ENCODE peak calls at places on chromosome 9, in six cellular contexts. V is HCT116, G is K562, W is GM12878, J is H1, Q is SK-N-SH. H is an unnamed sample.

GRCh38 chr9:131045300-131046092 is 36.5 kb downstream of the LAMC3 start:
- DNase-seq in V (no peak), G (peak; percentile 68), W (no peak), J (no peak), Q (no peak), H (no peak)

GRCh38 chr9:71270554-71270953 is 149.1 kb upstream of the TRPM3 start:
- DNase-seq in V (no peak), G (no peak), W (no peak), J (no peak), Q (no peak), H (no peak)

GRCh38 chr9:109781086-109781485 is 1.1 kb downstream of the PALM2AKAP2 start:
- DNase-seq in V (no peak), G (no peak), W (no peak), J (no peak), Q (no peak), H (no peak)

GRCh38 chr9:26675055-26675454 is 217.5 kb downstream of the CAAP1 start:
- DNase-seq in V (no peak), G (no peak), W (no peak), J (no peak), Q (no peak), H (no peak)

GRCh38 chr9:21398955-21399489 is 9.9 kb upstream of the IFNA8 start:
- DNase-seq in V (no peak), G (no peak), W (no peak), J (no peak), Q (no peak), H (no peak)

GRCh38 chr9:112971415-112971814 is 40.6 kb downstream of the ZNF883 start:
- DNase-seq in V (peak; percentile 29), G (no peak), W (no peak), J (peak; percentile 3), Q (peak; percentile 35), H (peak; percentile 5)

GRCh38 chr9:10704720-10705119 is 91.9 kb upstream of the PTPRD start:
- DNase-seq in V (no peak), G (no peak), W (no peak), J (peak; percentile 7), Q (no peak), H (no peak)

GRCh38 chr9:77575785-77576184 is 72.3 kb downstream of the GNA14 start:
- DNase-seq in V (no peak), G (peak; percentile 33), W (no peak), J (no peak), Q (no peak), H (no peak)

GRCh38 chr9:98602839-98603238 is 105.9 kb downstream of the GABBR2 start:
- DNase-seq in V (no peak), G (no peak), W (no peak), J (no peak), Q (no peak), H (no peak)

GRCh38 chr9:120109242-120109641 is 470.7 kb downstream of the CDK5RAP2 start:
- DNase-seq in V (peak; percentile 44), G (no peak), W (no peak), J (peak; percentile 50), Q (peak; percentile 50), H (peak; percentile 18)

GRCh38 chr9:4223434-4223833 is 76.4 kb downstream of the GLIS3 start:
- DNase-seq in V (no peak), G (no peak), W (no peak), J (no peak), Q (no peak), H (no peak)

GRCh38 chr9:122217640-122218039 is 11.1 kb downstream of the LHX6 start:
- DNase-seq in V (no peak), G (no peak), W (no peak), J (no peak), Q (no peak), H (peak; percentile 11)

GRCh38 chr9:129069128-129069824 is 11.6 kb upstream of the DOLPP1 start:
- DNase-seq in V (no peak), G (peak; percentile 86), W (no peak), J (no peak), Q (peak; percentile 72), H (no peak)

GRCh38 chr9:34185778-34186551 is 7.1 kb downstream of the UBAP1 start:
- DNase-seq in V (peak; percentile 68), G (no peak), W (peak; percentile 51), J (no peak), Q (no peak), H (no peak)

GRCh38 chr9:38091310-38092199 is 22.5 kb upstream of the SHB start:
- DNase-seq in V (no peak), G (no peak), W (no peak), J (no peak), Q (peak; percentile 34), H (no peak)

GRCh38 chr9:69877852-69878507 is 57.4 kb downstream of the CFAP95 start:
- DNase-seq in V (peak; percentile 22), G (no peak), W (no peak), J (no peak), Q (peak; percentile 11), H (peak; percentile 43)

GRCh38 chr9:131085370-131086122 is 10.8 kb upstream of the AIF1L start:
- DNase-seq in V (no peak), G (peak; percentile 70), W (no peak), J (no peak), Q (no peak), H (no peak)

GRCh38 chr9:137761032-137761431 is 116.5 kb upstream of the CACNA1B start:
- DNase-seq in V (no peak), G (no peak), W (peak; percentile 85), J (no peak), Q (no peak), H (no peak)

GRCh38 chr9:137764171-137764671 is 113.4 kb upstream of the CACNA1B start:
- DNase-seq in V (no peak), G (no peak), W (no peak), J (no peak), Q (no peak), H (no peak)

GRCh38 chr9:137761793-137762192 is 115.8 kb upstream of the CACNA1B start:
- DNase-seq in V (no peak), G (no peak), W (no peak), J (no peak), Q (no peak), H (no peak)

GRCh38 chr9:137763271-137763955 is 114.2 kb upstream of the CACNA1B start:
- DNase-seq in V (no peak), G (no peak), W (no peak), J (no peak), Q (no peak), H (no peak)

DNA sequence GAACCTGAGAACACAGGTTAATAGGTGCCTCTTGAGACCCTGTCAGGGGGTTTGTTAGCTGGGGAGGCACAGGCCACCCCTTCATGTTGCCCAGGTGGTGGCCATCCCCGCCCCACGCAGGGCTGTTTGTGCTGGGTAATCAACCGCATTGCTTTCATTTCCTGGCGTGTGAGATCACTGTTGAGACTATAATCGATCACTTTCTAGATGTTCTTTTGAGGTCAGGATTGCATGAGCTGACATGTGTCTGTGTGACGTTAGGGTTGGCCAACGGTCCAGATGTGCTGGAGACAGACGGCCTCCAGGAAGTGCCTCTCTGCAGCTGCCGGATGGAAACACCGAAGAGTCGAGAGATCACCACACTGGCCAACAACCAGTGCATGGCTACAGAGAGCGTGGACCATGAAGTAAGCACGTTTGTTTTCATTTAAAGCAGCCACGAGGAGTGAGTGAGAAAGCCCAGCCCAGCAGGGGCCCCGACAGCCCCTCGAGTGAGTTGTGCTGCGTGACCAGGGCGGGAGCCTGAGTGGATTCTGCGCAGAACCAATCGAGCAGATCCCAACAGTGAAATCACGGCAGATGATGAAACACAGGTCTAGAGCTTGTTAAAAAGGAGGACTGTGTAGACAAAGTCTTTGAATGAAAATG is 115.0 kb upstream of the CACNA1B start:
- DNase-seq in V (no peak), G (no peak), W (peak; percentile 89), J (no peak), Q (no peak), H (no peak)
- TF ChIP-seq RAD21 in V (no peak), G (no peak), W (no peak), J (no peak), Q (no peak), H (no peak)

GRCh38 chr9:15374825-15375224 is 47.9 kb upstream of the SNAPC3 start:
- DNase-seq in V (no peak), G (no peak), W (no peak), J (no peak), Q (no peak), H (no peak)
- TF ChIP-seq JUND in V (no peak), G (no peak), W (no peak), J (no peak), Q (no peak), H (no peak)

DNA sequence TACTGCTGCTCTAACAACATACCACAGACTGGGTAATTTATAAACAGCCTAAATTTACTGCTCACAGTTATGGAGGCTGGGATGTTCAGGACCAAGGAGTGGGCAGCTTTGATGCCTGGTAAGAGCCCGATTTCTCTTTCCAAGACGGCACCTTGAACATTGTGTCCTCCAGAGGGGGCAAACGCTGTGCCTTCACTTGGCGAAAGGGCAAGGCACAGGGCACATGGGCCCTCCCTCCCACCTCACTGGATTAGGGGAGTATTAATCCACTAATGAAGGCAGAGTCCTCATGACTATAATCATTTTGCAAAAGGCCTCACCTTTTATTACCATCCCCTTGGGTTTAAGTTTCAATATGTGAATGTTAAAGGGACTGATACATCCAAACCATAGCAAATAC is 397.7 kb downstream of the TMEM38B start:
- DNase-seq in V (no peak), G (no peak), W (no peak), J (no peak), Q (no peak), H (no peak)
- TF ChIP-seq YY1 in V (no peak), G (no peak), W (no peak), J (no peak), Q (no peak), H (no peak)

GRCh38 chr9:125238915-125239446 is 2.2 kb downstream of the HSPA5 start:
- DNase-seq in V (no peak), G (no peak), W (no peak), J (no peak), Q (no peak), H (no peak)

GRCh38 chr9:125241863-125242739 is 958 bp upstream of the HSPA5 start:
- DNase-seq in V (no peak), G (no peak), W (no peak), J (no peak), Q (peak; percentile 53), H (no peak)

GRCh38 chr9:125240649-125240999 is 519 bp downstream of the HSPA5 start:
- DNase-seq in V (no peak), G (peak; percentile 70), W (no peak), J (no peak), Q (no peak), H (peak; percentile 19)

GRCh38 chr9:125239631-125240597 is 1.2 kb downstream of the HSPA5 start:
- DNase-seq in V (no peak), G (no peak), W (no peak), J (no peak), Q (no peak), H (no peak)

DNA sequence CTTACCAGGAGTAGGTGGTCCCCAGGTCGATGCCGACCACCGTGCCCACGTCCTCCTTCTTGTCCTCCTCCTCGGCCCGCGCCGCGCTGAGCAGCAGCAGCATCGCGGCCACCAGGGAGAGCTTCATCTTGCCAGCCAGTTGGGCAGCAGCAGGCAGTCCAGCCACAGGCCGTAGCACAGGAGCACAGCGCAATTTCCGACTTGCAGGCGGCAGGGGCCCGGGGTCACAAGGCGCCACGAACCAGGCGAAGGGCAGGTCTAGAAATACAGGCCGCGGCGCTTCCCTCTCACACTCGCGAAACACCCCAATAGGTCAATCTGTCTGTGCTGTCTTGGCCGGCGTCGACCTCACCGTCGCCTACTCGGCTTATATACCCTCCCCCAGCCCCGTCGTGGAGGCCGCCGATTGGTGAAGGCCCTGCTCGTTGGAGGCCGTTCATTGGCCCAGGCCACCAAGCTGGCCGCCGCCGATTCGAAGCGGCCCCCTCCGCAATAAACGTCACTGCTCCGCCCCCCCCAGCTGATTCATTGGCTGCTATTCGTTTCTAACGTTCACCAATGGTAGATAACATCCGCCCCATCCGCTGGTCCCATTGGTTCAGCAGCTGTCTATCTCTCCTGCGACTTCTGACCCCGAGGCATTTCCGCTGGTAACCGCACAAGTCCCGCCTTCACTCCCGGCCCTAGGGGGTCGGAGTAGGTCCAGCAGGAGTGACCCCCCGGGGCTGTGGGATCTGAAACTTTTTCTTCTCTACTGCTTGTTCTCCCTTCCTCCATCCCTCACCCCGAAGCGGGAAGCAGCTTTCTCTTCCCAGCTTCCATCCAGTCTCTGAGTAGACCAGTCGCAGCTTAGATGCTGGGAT is at the start of gene HSPA5:
- DNase-seq in V (peak; percentile 99), G (peak; percentile 98), W (peak; percentile 99), J (peak; percentile 99), Q (peak; percentile 97), H (peak; percentile 99)
- TF ChIP-seq RAD21 in V (no peak), G (peak; percentile 15), W (no peak), J (no peak), Q (no peak), H (no peak)

H was measured in HepG2.